ENCODE peak calls at places on chromosomes 2 and 18, in seven cellular contexts. One of them, this sample, is unnamed. For H3K4me1, the result is how much of the 10 kb centered on the place peaks cover.

GRCh38 chr2:138521821-138522220 is 20.3 kb downstream of the SPOPL start:
- DNase-seq in CD8-positive, alpha-beta T cell: no peak
- DNase-seq in cardiac muscle cell: no peak
- DNase-seq in astrocyte: no peak
- DNase-seq in transverse colon: no peak
- DNase-seq in naive thymus-derived CD4-positive, alpha-beta T cell: no peak
- DNase-seq in neural progenitor cell: peak
- DNase-seq in this sample: no peak

GRCh38 chr2:237693281-237694039 is 66.1 kb downstream of the LRRFIP1 start:
- DNase-seq in CD8-positive, alpha-beta T cell: no peak
- DNase-seq in cardiac muscle cell: no peak
- DNase-seq in astrocyte: peak
- DNase-seq in transverse colon: peak
- DNase-seq in naive thymus-derived CD4-positive, alpha-beta T cell: peak
- DNase-seq in neural progenitor cell: no peak
- DNase-seq in this sample: no peak

GRCh38 chr2:190640124-190640523 is 8.8 kb upstream of the NAB1 start:
- DNase-seq in CD8-positive, alpha-beta T cell: no peak
- DNase-seq in cardiac muscle cell: no peak
- DNase-seq in astrocyte: no peak
- DNase-seq in transverse colon: no peak
- DNase-seq in naive thymus-derived CD4-positive, alpha-beta T cell: no peak
- DNase-seq in neural progenitor cell: no peak
- DNase-seq in this sample: no peak

GRCh38 chr2:239576784-239577183 is 176.0 kb upstream of the HDAC4 start:
- DNase-seq in CD8-positive, alpha-beta T cell: no peak
- DNase-seq in cardiac muscle cell: no peak
- DNase-seq in astrocyte: no peak
- DNase-seq in transverse colon: no peak
- DNase-seq in naive thymus-derived CD4-positive, alpha-beta T cell: no peak
- DNase-seq in neural progenitor cell: no peak
- DNase-seq in this sample: no peak

GRCh38 chr2:120456867-120457266 is 110.9 kb downstream of the INHBB start:
- DNase-seq in CD8-positive, alpha-beta T cell: no peak
- DNase-seq in cardiac muscle cell: no peak
- DNase-seq in astrocyte: no peak
- DNase-seq in transverse colon: no peak
- DNase-seq in naive thymus-derived CD4-positive, alpha-beta T cell: no peak
- DNase-seq in neural progenitor cell: no peak
- DNase-seq in this sample: peak

GRCh38 chr2:95379616-95379925 is 22.9 kb upstream of the FAHD2A start:
- DNase-seq in CD8-positive, alpha-beta T cell: no peak
- DNase-seq in cardiac muscle cell: no peak
- DNase-seq in astrocyte: no peak
- DNase-seq in transverse colon: no peak
- DNase-seq in naive thymus-derived CD4-positive, alpha-beta T cell: no peak
- DNase-seq in neural progenitor cell: peak
- DNase-seq in this sample: no peak

GRCh38 chr2:9975805-9976447 is 24.4 kb downstream of the GRHL1 start:
- DNase-seq in CD8-positive, alpha-beta T cell: no peak
- DNase-seq in cardiac muscle cell: no peak
- DNase-seq in astrocyte: peak
- DNase-seq in transverse colon: no peak
- DNase-seq in naive thymus-derived CD4-positive, alpha-beta T cell: no peak
- DNase-seq in neural progenitor cell: no peak
- DNase-seq in this sample: no peak

GRCh38 chr2:156708051-156708450 is 271.9 kb downstream of the GPD2 start:
- DNase-seq in CD8-positive, alpha-beta T cell: no peak
- DNase-seq in cardiac muscle cell: no peak
- DNase-seq in astrocyte: no peak
- DNase-seq in transverse colon: no peak
- DNase-seq in naive thymus-derived CD4-positive, alpha-beta T cell: no peak
- DNase-seq in neural progenitor cell: no peak
- DNase-seq in this sample: no peak

GRCh38 chr2:234998404-234999211 is 46.8 kb downstream of the SH3BP4 start:
- DNase-seq in CD8-positive, alpha-beta T cell: no peak
- DNase-seq in cardiac muscle cell: peak
- DNase-seq in astrocyte: no peak
- DNase-seq in transverse colon: no peak
- DNase-seq in naive thymus-derived CD4-positive, alpha-beta T cell: no peak
- DNase-seq in neural progenitor cell: peak
- DNase-seq in this sample: no peak

GRCh38 chr18:45896991-45897390 is 70.1 kb downstream of the EPG5 start:
- DNase-seq in CD8-positive, alpha-beta T cell: no peak
- DNase-seq in cardiac muscle cell: no peak
- DNase-seq in astrocyte: no peak
- DNase-seq in transverse colon: no peak
- DNase-seq in naive thymus-derived CD4-positive, alpha-beta T cell: no peak
- DNase-seq in neural progenitor cell: no peak
- DNase-seq in this sample: no peak

GRCh38 chr18:9831723-9832199 is 54.0 kb upstream of the TXNDC2 start:
- DNase-seq in CD8-positive, alpha-beta T cell: no peak
- DNase-seq in cardiac muscle cell: no peak
- DNase-seq in astrocyte: no peak
- DNase-seq in transverse colon: no peak
- DNase-seq in naive thymus-derived CD4-positive, alpha-beta T cell: no peak
- DNase-seq in neural progenitor cell: no peak
- DNase-seq in this sample: no peak

GRCh38 chr2:230908595-230909191 is 16.3 kb downstream of the GPR55 start:
- DNase-seq in CD8-positive, alpha-beta T cell: no peak
- DNase-seq in cardiac muscle cell: no peak
- DNase-seq in astrocyte: peak
- DNase-seq in transverse colon: peak
- DNase-seq in naive thymus-derived CD4-positive, alpha-beta T cell: no peak
- DNase-seq in neural progenitor cell: no peak
- DNase-seq in this sample: no peak

GRCh38 chr2:222655406-222655747 is 515 bp downstream of the FARSB start:
- DNase-seq in CD8-positive, alpha-beta T cell: no peak
- DNase-seq in cardiac muscle cell: peak
- DNase-seq in astrocyte: peak
- DNase-seq in transverse colon: peak
- DNase-seq in naive thymus-derived CD4-positive, alpha-beta T cell: no peak
- DNase-seq in neural progenitor cell: peak
- DNase-seq in this sample: no peak

GRCh38 chr2:95007822-95008221 is 17.7 kb upstream of the MAL start:
- DNase-seq in CD8-positive, alpha-beta T cell: no peak
- DNase-seq in cardiac muscle cell: peak
- DNase-seq in astrocyte: no peak
- DNase-seq in transverse colon: no peak
- DNase-seq in naive thymus-derived CD4-positive, alpha-beta T cell: no peak
- DNase-seq in neural progenitor cell: no peak
- DNase-seq in this sample: no peak

GRCh38 chr18:53380063-53380639 is 844.3 kb downstream of the MBD2 start:
- DNase-seq in CD8-positive, alpha-beta T cell: no peak
- DNase-seq in cardiac muscle cell: peak
- DNase-seq in astrocyte: peak
- DNase-seq in transverse colon: no peak
- DNase-seq in naive thymus-derived CD4-positive, alpha-beta T cell: no peak
- DNase-seq in neural progenitor cell: peak
- DNase-seq in this sample: no peak

GRCh38 chr18:62073882-62074281 is 113.0 kb downstream of the PIGN start:
- DNase-seq in CD8-positive, alpha-beta T cell: no peak
- DNase-seq in cardiac muscle cell: no peak
- DNase-seq in astrocyte: no peak
- DNase-seq in transverse colon: no peak
- DNase-seq in naive thymus-derived CD4-positive, alpha-beta T cell: no peak
- DNase-seq in neural progenitor cell: no peak
- DNase-seq in this sample: no peak

GRCh38 chr2:230583593-230583992 is 129.0 kb upstream of the CAB39 start:
- DNase-seq in CD8-positive, alpha-beta T cell: no peak
- DNase-seq in cardiac muscle cell: no peak
- DNase-seq in astrocyte: no peak
- DNase-seq in transverse colon: no peak
- DNase-seq in naive thymus-derived CD4-positive, alpha-beta T cell: no peak
- DNase-seq in neural progenitor cell: no peak
- DNase-seq in this sample: no peak

GRCh38 chr2:145800201-145801091 is 1280.5 kb upstream of the ZEB2 start:
- DNase-seq in CD8-positive, alpha-beta T cell: no peak
- DNase-seq in cardiac muscle cell: no peak
- DNase-seq in astrocyte: peak
- DNase-seq in transverse colon: no peak
- DNase-seq in naive thymus-derived CD4-positive, alpha-beta T cell: no peak
- DNase-seq in neural progenitor cell: no peak
- DNase-seq in this sample: no peak

GRCh38 chr2:111135910-111136297 is 15.2 kb downstream of the BCL2L11 start:
- DNase-seq in CD8-positive, alpha-beta T cell: no peak
- DNase-seq in cardiac muscle cell: no peak
- DNase-seq in astrocyte: peak
- DNase-seq in transverse colon: no peak
- DNase-seq in naive thymus-derived CD4-positive, alpha-beta T cell: no peak
- DNase-seq in neural progenitor cell: peak
- DNase-seq in this sample: no peak

GRCh38 chr2:221435161-221435560 is 136.9 kb downstream of the EPHA4 start:
- DNase-seq in CD8-positive, alpha-beta T cell: no peak
- DNase-seq in cardiac muscle cell: no peak
- DNase-seq in astrocyte: no peak
- DNase-seq in transverse colon: no peak
- DNase-seq in naive thymus-derived CD4-positive, alpha-beta T cell: no peak
- DNase-seq in neural progenitor cell: no peak
- DNase-seq in this sample: no peak

GRCh38 chr2:239949079-239949478 is 76.1 kb downstream of the NDUFA10 start:
- DNase-seq in CD8-positive, alpha-beta T cell: no peak
- DNase-seq in cardiac muscle cell: no peak
- DNase-seq in astrocyte: no peak
- DNase-seq in transverse colon: no peak
- DNase-seq in naive thymus-derived CD4-positive, alpha-beta T cell: no peak
- DNase-seq in neural progenitor cell: no peak
- DNase-seq in this sample: no peak

GRCh38 chr2:71784734-71785549 is 331.6 kb downstream of the DYSF start:
- DNase-seq in CD8-positive, alpha-beta T cell: no peak
- DNase-seq in cardiac muscle cell: no peak
- DNase-seq in astrocyte: peak
- DNase-seq in transverse colon: no peak
- DNase-seq in naive thymus-derived CD4-positive, alpha-beta T cell: no peak
- DNase-seq in neural progenitor cell: no peak
- DNase-seq in this sample: no peak

GRCh38 chr2:222756951-222757645 is 85.6 kb downstream of the MOGAT1 start:
- DNase-seq in CD8-positive, alpha-beta T cell: no peak
- DNase-seq in cardiac muscle cell: no peak
- DNase-seq in astrocyte: peak
- DNase-seq in transverse colon: no peak
- DNase-seq in naive thymus-derived CD4-positive, alpha-beta T cell: no peak
- DNase-seq in neural progenitor cell: no peak
- DNase-seq in this sample: no peak

GRCh38 chr2:161418715-161419337 is 2.7 kb downstream of the TBR1 start:
- DNase-seq in CD8-positive, alpha-beta T cell: no peak
- DNase-seq in cardiac muscle cell: peak
- DNase-seq in astrocyte: no peak
- DNase-seq in transverse colon: peak
- DNase-seq in naive thymus-derived CD4-positive, alpha-beta T cell: no peak
- DNase-seq in neural progenitor cell: peak
- DNase-seq in this sample: no peak
- H3K4me3 ChIP-seq in CD8-positive, alpha-beta T cell: no peak
- H3K4me3 ChIP-seq in cardiac muscle cell: peak
- H3K4me3 ChIP-seq in astrocyte: peak
- H3K4me3 ChIP-seq in transverse colon: no peak
- H3K4me3 ChIP-seq in naive thymus-derived CD4-positive, alpha-beta T cell: no peak
- H3K4me3 ChIP-seq in neural progenitor cell: peak
- H3K4me3 ChIP-seq in this sample: no peak

GRCh38 chr18:58712930-58713329 is 41.7 kb downstream of the MALT1 start:
- DNase-seq in CD8-positive, alpha-beta T cell: no peak
- DNase-seq in cardiac muscle cell: no peak
- DNase-seq in astrocyte: no peak
- DNase-seq in transverse colon: no peak
- DNase-seq in naive thymus-derived CD4-positive, alpha-beta T cell: no peak
- DNase-seq in neural progenitor cell: no peak
- DNase-seq in this sample: no peak
- H3K4me1 ChIP-seq in CD8-positive, alpha-beta T cell: under half
- H3K4me1 ChIP-seq in cardiac muscle cell: under half
- H3K4me1 ChIP-seq in astrocyte: under half
- H3K4me1 ChIP-seq in transverse colon: under half
- H3K4me1 ChIP-seq in naive thymus-derived CD4-positive, alpha-beta T cell: under half
- H3K4me1 ChIP-seq in neural progenitor cell: under half
- H3K4me1 ChIP-seq in this sample: under half

GRCh38 chr2:43880952-43881351 is 42.2 kb downstream of the ABCG8 start:
- DNase-seq in CD8-positive, alpha-beta T cell: no peak
- DNase-seq in cardiac muscle cell: no peak
- DNase-seq in astrocyte: no peak
- DNase-seq in transverse colon: no peak
- DNase-seq in naive thymus-derived CD4-positive, alpha-beta T cell: no peak
- DNase-seq in neural progenitor cell: no peak
- DNase-seq in this sample: no peak

GRCh38 chr2:43880471-43880870 is 41.7 kb downstream of the ABCG8 start:
- DNase-seq in CD8-positive, alpha-beta T cell: no peak
- DNase-seq in cardiac muscle cell: no peak
- DNase-seq in astrocyte: no peak
- DNase-seq in transverse colon: no peak
- DNase-seq in naive thymus-derived CD4-positive, alpha-beta T cell: no peak
- DNase-seq in neural progenitor cell: no peak
- DNase-seq in this sample: no peak

GRCh38 chr2:43884674-43885073 is 45.9 kb downstream of the ABCG8 start:
- DNase-seq in CD8-positive, alpha-beta T cell: no peak
- DNase-seq in cardiac muscle cell: no peak
- DNase-seq in astrocyte: no peak
- DNase-seq in transverse colon: no peak
- DNase-seq in naive thymus-derived CD4-positive, alpha-beta T cell: no peak
- DNase-seq in neural progenitor cell: no peak
- DNase-seq in this sample: no peak

GRCh38 chr2:43885233-43885632 is 46.5 kb downstream of the ABCG8 start:
- DNase-seq in CD8-positive, alpha-beta T cell: no peak
- DNase-seq in cardiac muscle cell: no peak
- DNase-seq in astrocyte: no peak
- DNase-seq in transverse colon: no peak
- DNase-seq in naive thymus-derived CD4-positive, alpha-beta T cell: no peak
- DNase-seq in neural progenitor cell: no peak
- DNase-seq in this sample: no peak

DNA sequence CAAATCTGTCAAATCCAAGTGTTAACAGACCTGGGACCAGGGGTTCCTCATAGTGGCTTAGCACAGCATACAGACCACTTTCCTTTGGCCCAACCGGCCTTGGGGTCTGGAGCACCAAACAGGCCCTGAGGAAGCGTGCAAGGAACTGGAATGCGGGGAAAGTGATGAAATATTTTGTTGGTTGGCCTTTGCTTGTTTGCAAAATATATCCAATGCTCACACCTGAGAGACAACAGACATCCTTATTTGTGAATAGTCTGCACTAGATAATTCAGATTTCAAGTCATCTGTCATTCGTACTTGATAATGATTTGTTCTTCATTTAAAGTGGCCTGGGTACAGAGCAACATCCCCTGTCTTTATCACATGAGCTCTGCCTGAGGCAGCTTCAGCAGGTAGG is 43.5 kb downstream of the ABCG8 start:
- DNase-seq in CD8-positive, alpha-beta T cell: no peak
- DNase-seq in cardiac muscle cell: no peak
- DNase-seq in astrocyte: no peak
- DNase-seq in transverse colon: no peak
- DNase-seq in naive thymus-derived CD4-positive, alpha-beta T cell: no peak
- DNase-seq in neural progenitor cell: no peak
- DNase-seq in this sample: no peak
- H3K27ac ChIP-seq in CD8-positive, alpha-beta T cell: no peak
- H3K27ac ChIP-seq in cardiac muscle cell: no peak
- H3K27ac ChIP-seq in astrocyte: no peak
- H3K27ac ChIP-seq in transverse colon: no peak
- H3K27ac ChIP-seq in naive thymus-derived CD4-positive, alpha-beta T cell: no peak
- H3K27ac ChIP-seq in neural progenitor cell: no peak
- H3K27ac ChIP-seq in this sample: no peak

DNA sequence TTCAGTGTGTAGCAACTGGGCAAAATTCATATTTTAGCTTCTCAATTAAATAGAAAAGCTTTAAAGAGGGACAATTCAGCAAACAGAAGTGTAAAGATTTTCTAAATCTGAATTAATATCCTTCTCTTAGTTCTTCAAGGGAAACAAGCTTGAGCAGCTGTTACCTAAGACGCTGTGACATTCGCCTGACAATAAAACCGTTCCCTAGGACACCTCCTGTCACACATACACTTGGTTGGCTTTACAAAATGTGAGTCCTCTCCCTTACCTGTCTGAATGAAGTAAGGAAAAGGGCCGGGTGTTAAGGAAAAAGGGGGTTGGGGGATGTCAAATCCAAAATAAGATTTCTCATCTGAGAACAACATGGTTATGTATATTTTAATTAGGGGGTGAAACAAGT is 2.1 kb downstream of the SERTAD2 start:
- DNase-seq in CD8-positive, alpha-beta T cell: no peak
- DNase-seq in cardiac muscle cell: no peak
- DNase-seq in astrocyte: no peak
- DNase-seq in transverse colon: no peak
- DNase-seq in naive thymus-derived CD4-positive, alpha-beta T cell: no peak
- DNase-seq in neural progenitor cell: no peak
- DNase-seq in this sample: no peak
- H3K4me3 ChIP-seq in CD8-positive, alpha-beta T cell: no peak
- H3K4me3 ChIP-seq in cardiac muscle cell: peak
- H3K4me3 ChIP-seq in astrocyte: no peak
- H3K4me3 ChIP-seq in transverse colon: no peak
- H3K4me3 ChIP-seq in naive thymus-derived CD4-positive, alpha-beta T cell: no peak
- H3K4me3 ChIP-seq in neural progenitor cell: peak
- H3K4me3 ChIP-seq in this sample: no peak